ENCODE peak calls at places on chromosomes 1 and 21, in five cellular contexts. F is stomach, C is adrenal gland, I is K562, X is heart left ventricle. Z is an unnamed sample.

GRCh38 chr1:24085546-24085945 is 26.4 kb downstream of the MYOM3 start:
- DNase-seq in F (no peak), C (no peak), X (no peak), I (no peak), Z (no peak)

GRCh38 chr1:67534627-67535065 is 104.4 kb upstream of the SERBP1 start:
- DNase-seq in C (no peak), F (no peak), X (no peak), I (no peak), Z (no peak)

GRCh38 chr1:85576642-85577420 is 3.7 kb upstream of the CCN1 start:
- DNase-seq in I (peak; percentile 75), X (peak; percentile 90), F (peak; percentile 71), C (peak; percentile 82), Z (peak; percentile 24)

GRCh38 chr1:17419626-17420328 is 19.7 kb downstream of the RCC2 start:
- DNase-seq in F (peak; percentile 79), X (peak; percentile 74), I (peak; percentile 84), C (peak; percentile 37), Z (peak; percentile 64)

GRCh38 chr21:39313042-39313456 is 383 bp downstream of the BRWD1 start:
- DNase-seq in I (peak; percentile 77), C (no peak), F (peak; percentile 35), X (peak; percentile 36), Z (no peak)

GRCh38 chr1:227883073-227883520 is 64.6 kb downstream of the WNT9A start:
- DNase-seq in C (no peak), I (no peak), X (peak; percentile 21), F (peak; percentile 18), Z (no peak)

GRCh38 chr1:85578321-85579295 is 2.0 kb upstream of the CCN1 start:
- DNase-seq in C (no peak), I (no peak), F (no peak), X (no peak), Z (no peak)

GRCh38 chr21:43370091-43370658 is 56.8 kb downstream of the SIK1 start:
- DNase-seq in X (no peak), C (no peak), I (no peak), F (no peak), Z (no peak)

GRCh38 chr1:156766288-156767100 is 841 bp upstream of the PRCC start:
- DNase-seq in X (no peak), F (no peak), C (no peak), I (no peak), Z (no peak)

GRCh38 chr1:62900566-62900965 is 116.6 kb downstream of the ATG4C start:
- DNase-seq in X (no peak), C (no peak), F (no peak), I (no peak), Z (no peak)

GRCh38 chr1:86504895-86505625 is 36.3 kb downstream of the CLCA1 start:
- DNase-seq in C (no peak), X (no peak), I (no peak), F (no peak), Z (no peak)

GRCh38 chr1:203075249-203076030 is 10.4 kb downstream of the MYOG start:
- DNase-seq in X (no peak), C (no peak), I (no peak), F (no peak), Z (no peak)

GRCh38 chr21:25467891-25468290 is 139.4 kb downstream of the MRPL39 start:
- DNase-seq in C (no peak), X (no peak), F (no peak), I (no peak), Z (no peak)

GRCh38 chr1:117671781-117672501 is 66.1 kb downstream of the TENT5C start:
- DNase-seq in X (peak; percentile 83), C (peak; percentile 66), I (peak; percentile 47), F (peak; percentile 80), Z (peak; percentile 11)

GRCh38 chr1:51234721-51235425 is 1.2 kb upstream of the RNF11 start:
- DNase-seq in C (peak; percentile 89), X (peak; percentile 75), I (peak; percentile 44), F (peak; percentile 80), Z (no peak)

DNA sequence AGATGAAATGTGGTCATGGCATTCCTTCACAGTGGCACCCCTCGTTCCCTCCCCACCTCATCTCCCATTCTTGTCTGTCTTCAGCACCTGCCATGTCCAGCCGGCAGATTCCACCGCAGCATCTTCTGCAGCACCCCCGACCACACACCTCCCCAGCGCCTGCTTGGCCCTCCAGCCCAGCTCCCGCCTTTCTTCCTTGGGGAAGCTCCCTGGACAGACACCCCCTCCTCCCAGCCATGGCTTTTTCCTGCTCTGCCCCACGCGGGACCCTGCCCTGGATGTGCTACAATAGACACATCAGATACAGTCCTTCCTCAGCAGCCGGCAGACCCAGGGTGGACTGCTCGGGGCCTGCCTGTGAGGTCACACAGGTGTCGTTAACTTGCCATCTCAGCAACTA is 67.1 kb upstream of the FAM3B start:
- DNase-seq in C (no peak), X (no peak), I (no peak), F (no peak), Z (no peak)
- H3K27ac ChIP-seq in C (no peak overlapping the region), X (no peak overlapping the region), I (no peak overlapping the region), F (no peak overlapping the region), Z (no peak overlapping the region)

DNA sequence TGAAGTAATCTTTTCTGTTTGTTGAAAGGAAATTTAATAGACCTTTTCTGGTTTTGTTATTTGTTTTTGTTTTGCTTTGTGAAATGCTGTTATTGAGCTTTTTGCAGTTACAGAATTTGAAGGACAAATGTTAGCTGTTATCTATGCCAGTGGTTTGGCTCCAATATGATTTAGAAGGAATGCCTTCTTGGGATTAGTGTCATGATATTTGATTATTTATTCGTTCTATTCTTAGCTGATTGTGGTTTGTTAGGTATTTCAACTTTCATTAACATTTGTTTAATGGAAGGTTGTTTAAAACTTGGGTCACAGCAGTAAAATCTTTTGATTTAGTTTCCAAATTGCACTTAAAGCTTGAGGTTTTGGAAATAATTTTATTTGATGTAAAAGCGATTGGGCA is 33.5 kb downstream of the ADGRL2 start:
- DNase-seq in X (no peak), I (no peak), C (no peak), F (no peak), Z (no peak)
- H3K27ac ChIP-seq in X (peak overlapping the region; percentile 21), I (no peak overlapping the region), C (peak overlapping the region; percentile 0), F (no peak overlapping the region), Z (no peak overlapping the region)

GRCh38 chr1:192475970-192476369 is 99.6 kb upstream of the RGS1 start:
- DNase-seq in F (no peak), X (no peak), C (no peak), I (no peak), Z (no peak)

GRCh38 chr1:192474080-192474683 is 101.4 kb upstream of the RGS1 start:
- DNase-seq in X (no peak), C (no peak), F (no peak), I (peak; percentile 54), Z (no peak)

GRCh38 chr1:192477630-192478029 is 97.9 kb upstream of the RGS1 start:
- DNase-seq in X (no peak), I (no peak), F (no peak), C (no peak), Z (no peak)

GRCh38 chr1:192475329-192475728 is 100.2 kb upstream of the RGS1 start:
- DNase-seq in I (no peak), X (no peak), C (no peak), F (no peak), Z (no peak)

DNA sequence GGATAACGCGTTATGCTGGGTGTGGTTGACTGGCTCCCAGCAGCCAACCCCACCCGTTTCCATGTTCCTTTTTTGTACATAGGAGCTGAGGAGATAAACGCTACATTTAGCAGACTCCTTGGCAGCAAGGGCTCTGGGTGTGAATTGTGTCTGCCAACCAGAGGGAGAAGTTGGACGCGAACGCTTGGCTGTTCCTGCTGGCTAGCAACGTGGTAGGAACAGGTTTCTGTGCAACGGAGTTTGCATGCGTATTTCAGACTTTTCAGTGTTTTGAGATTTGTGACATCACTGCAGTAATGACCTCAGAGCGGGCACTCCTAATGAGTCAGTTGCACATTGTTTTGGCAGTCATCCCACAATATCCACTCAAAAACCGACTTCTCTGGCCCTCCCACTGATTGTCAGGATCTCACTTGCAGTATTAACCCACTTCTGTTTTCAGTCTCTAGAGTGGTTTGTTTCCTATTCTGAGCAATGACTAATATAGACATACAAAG is 98.7 kb upstream of the RGS1 start:
- DNase-seq in F (no peak), I (no peak), X (peak; percentile 60), C (peak; percentile 47), Z (no peak)
- H3K27ac ChIP-seq in F (no peak overlapping the region), I (no peak overlapping the region), X (peak overlapping the region; percentile 51), C (no peak overlapping the region), Z (no peak overlapping the region)

GRCh38 chr1:208206092-208206698 is 38.0 kb downstream of the PLXNA2 start:
- DNase-seq in F (no peak), X (no peak), I (no peak), C (no peak), Z (no peak)

GRCh38 chr1:208208132-208208487 is 36.1 kb downstream of the PLXNA2 start:
- DNase-seq in F (no peak), C (no peak), X (no peak), I (no peak), Z (no peak)

GRCh38 chr1:208209286-208209685 is 34.9 kb downstream of the PLXNA2 start:
- DNase-seq in X (no peak), I (no peak), C (no peak), F (no peak), Z (no peak)

GRCh38 chr1:208205216-208206013 is 38.8 kb downstream of the PLXNA2 start:
- DNase-seq in C (no peak), F (no peak), I (no peak), X (no peak), Z (no peak)

DNA sequence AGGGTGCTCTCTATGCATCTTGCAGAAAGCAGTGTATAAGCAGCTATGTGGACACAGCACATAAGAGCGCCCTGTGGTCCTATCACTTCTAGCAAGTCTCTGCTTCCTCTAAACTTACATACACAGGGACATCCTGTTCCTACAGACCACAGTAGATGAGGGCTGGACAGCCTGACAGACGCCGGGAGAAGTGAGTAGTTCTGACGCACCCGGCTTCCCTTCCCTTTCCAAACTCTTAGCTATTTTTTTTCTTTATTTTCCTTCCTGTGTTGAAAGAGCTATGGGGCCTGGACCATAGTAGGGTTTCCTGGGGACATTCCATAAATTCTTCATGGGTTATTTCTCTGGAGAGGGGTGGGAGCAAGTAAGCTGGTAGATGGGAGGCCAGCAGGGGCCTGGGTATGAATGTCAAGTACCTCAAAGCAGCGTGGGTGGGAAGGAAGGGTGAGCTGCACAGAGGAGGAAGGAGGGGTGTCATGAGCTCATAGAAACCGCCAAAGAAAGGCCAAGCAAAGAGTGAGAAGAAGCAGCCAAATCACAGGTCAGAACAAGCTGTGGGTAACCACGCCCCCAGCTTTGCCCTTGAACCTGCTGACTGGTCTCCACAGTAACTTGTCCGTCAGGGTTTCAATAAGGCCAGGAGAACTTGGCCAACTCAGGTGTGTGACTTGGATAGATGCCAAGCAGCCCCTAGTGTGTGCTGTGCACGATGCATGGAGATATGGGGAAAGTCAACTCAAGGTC is 36.6 kb downstream of the PLXNA2 start:
- DNase-seq in X (peak; percentile 68), I (no peak), C (peak; percentile 60), F (peak; percentile 90), Z (no peak)
- H3K27ac ChIP-seq in X (peak overlapping the region; percentile 76), I (no peak overlapping the region), C (peak overlapping the region; percentile 49), F (peak overlapping the region; percentile 83), Z (no peak overlapping the region)

DNA sequence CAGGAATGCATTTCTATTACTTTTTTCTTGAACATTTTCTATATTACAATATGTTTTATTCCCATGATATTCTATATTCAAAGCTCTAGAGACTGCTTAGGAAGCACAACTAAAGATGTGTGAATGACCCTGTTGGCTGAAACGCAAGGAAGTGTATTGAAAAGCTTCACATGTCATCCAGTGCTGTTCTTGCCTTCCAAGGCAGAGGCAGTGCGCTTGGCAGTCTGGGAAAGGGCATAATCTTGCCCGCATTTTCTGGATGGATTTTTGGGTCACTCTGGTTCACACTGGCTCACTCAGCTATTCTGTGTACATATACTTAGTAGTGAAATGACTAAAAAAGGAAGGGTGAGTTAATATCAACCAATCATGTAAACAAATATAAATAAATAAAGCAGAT is 262.4 kb downstream of the PTPRC start:
- DNase-seq in F (no peak), I (no peak), X (no peak), C (no peak), Z (no peak)
- H3K27ac ChIP-seq in F (no peak overlapping the region), I (no peak overlapping the region), X (no peak overlapping the region), C (no peak overlapping the region), Z (no peak overlapping the region)